ENCODE peak calls at places on chromosome 9, in six cellular contexts. P is NCI-H187, V is IMR-90, F is type B pancreatic cell, Z is HTR-8/SVneo, A is frontal cortex. D is an unnamed sample.

GRCh38 chr9:26058111-26058895 is 380.1 kb upstream of the TUSC1 start:
- DNase-seq in Z (no peak), A (no peak), F (no peak), V (no peak), P (no peak), D (no peak)

GRCh38 chr9:134571326-134571871 is 70.2 kb upstream of the COL5A1 start:
- DNase-seq in Z (no peak), F (peak), P (no peak), V (no peak), A (no peak), D (no peak)

GRCh38 chr9:95053611-95054440 is 263.7 kb downstream of the FANCC start:
- DNase-seq in F (no peak), A (no peak), V (peak), Z (no peak), P (no peak), D (no peak)

GRCh38 chr9:31519011-31519410 is 865.4 kb upstream of the ACO1 start:
- DNase-seq in F (no peak), A (no peak), P (no peak), V (no peak), Z (no peak), D (peak)

GRCh38 chr9:87713278-87713989 is 12.5 kb upstream of the CTSL start:
- DNase-seq in V (peak), Z (peak), P (no peak), F (no peak), A (peak), D (no peak)

GRCh38 chr9:36110434-36110833 is 26.1 kb upstream of the GLIPR2 start:
- DNase-seq in Z (no peak), F (no peak), A (no peak), V (no peak), P (no peak), D (no peak)

GRCh38 chr9:113514061-113514460 is 50.5 kb downstream of the RGS3 start:
- DNase-seq in F (no peak), V (no peak), Z (no peak), P (no peak), A (no peak), D (no peak)

GRCh38 chr9:21119093-21119770 is 22.4 kb downstream of the IFNW1 start:
- DNase-seq in F (no peak), V (no peak), A (no peak), P (no peak), Z (no peak), D (no peak)

GRCh38 chr9:132784286-132784820 is 93.7 kb downstream of the AK8 start:
- DNase-seq in Z (no peak), A (no peak), F (no peak), P (no peak), V (no peak), D (no peak)

GRCh38 chr9:76707510-76707909 is 56.7 kb upstream of the PCA3 start:
- DNase-seq in F (no peak), V (no peak), Z (no peak), P (no peak), A (no peak), D (no peak)

GRCh38 chr9:71746753-71747115 is 21.6 kb downstream of the CEMIP2 start:
- DNase-seq in P (no peak), A (no peak), F (no peak), Z (no peak), V (no peak), D (no peak)

GRCh38 chr9:109574061-109574882 is 76.2 kb upstream of the PTPN3 start:
- DNase-seq in A (peak), V (peak), F (no peak), P (peak), Z (peak), D (no peak)

GRCh38 chr9:124040935-124041816 is 29.6 kb downstream of the LHX2 start:
- DNase-seq in V (no peak), Z (peak), F (no peak), A (peak), P (no peak), D (peak)

GRCh38 chr9:82637368-82637767 is 425.6 kb downstream of the RASEF start:
- DNase-seq in V (no peak), Z (no peak), F (no peak), P (no peak), A (no peak), D (no peak)

GRCh38 chr9:5375091-5375490 is 35.4 kb upstream of the RLN1 start:
- DNase-seq in V (no peak), Z (no peak), F (no peak), P (no peak), A (no peak), D (no peak)

GRCh38 chr9:70485273-70485858 is 70.9 kb upstream of the KLF9 start:
- DNase-seq in P (no peak), Z (no peak), A (no peak), V (no peak), F (no peak), D (no peak)

GRCh38 chr9:70258692-70259511 is at the start of gene SMC5:
- DNase-seq in F (peak), P (peak), Z (peak), A (peak), V (peak), D (peak)

GRCh38 chr9:18976368-18977238 is 56.4 kb downstream of the SAXO1 start:
- DNase-seq in Z (peak), A (no peak), V (peak), F (no peak), P (no peak), D (no peak)

GRCh38 chr9:2966846-2967372 is 123.0 kb upstream of the PUM3 start:
- DNase-seq in F (no peak), P (no peak), V (no peak), Z (no peak), A (no peak), D (no peak)

GRCh38 chr9:93592389-93593021 is 16.1 kb downstream of the PHF2 start:
- DNase-seq in Z (no peak), A (no peak), P (no peak), V (no peak), F (no peak), D (peak)

GRCh38 chr9:90616806-90617205 is 25.8 kb downstream of the DIRAS2 start:
- DNase-seq in A (no peak), V (no peak), Z (no peak), F (no peak), P (no peak), D (no peak)

GRCh38 chr9:75582870-75583269 is 307.6 kb upstream of the PCSK5 start:
- DNase-seq in P (no peak), F (no peak), V (no peak), Z (no peak), A (no peak), D (no peak)

GRCh38 chr9:70263421-70263820 is 4.6 kb downstream of the SMC5 start:
- DNase-seq in Z (no peak), F (no peak), P (no peak), A (no peak), V (peak), D (no peak)

GRCh38 chr9:137023583-137023991 is 4.5 kb downstream of the ABCA2 start:
- DNase-seq in P (no peak), A (no peak), F (no peak), Z (no peak), V (no peak), D (no peak)

GRCh38 chr9:21828853-21829405 is 26.5 kb downstream of the MTAP start:
- DNase-seq in V (no peak), P (no peak), F (no peak), A (no peak), Z (no peak), D (no peak)

GRCh38 chr9:128420060-128420650 is 502 bp upstream of the CERCAM start:
- DNase-seq in Z (peak), A (peak), P (peak), V (peak), F (peak), D (peak)